ENCODE peak calls at places on chromosome 3, in eight cellular contexts. H is COR-L47; C is uterus; F is T follicular helper cell; S is NCI-H1436; O is activated CD4-positive, alpha-beta T cell treated with anti-CD3 and anti-CD28 coated beads for 24 hours; D is GM23248; E is K562. W is an unnamed sample.

GRCh38 chr3:155388417-155388816 is 94.9 kb upstream of the STRIT1 start:
- DNase-seq in H (no peak), C (no peak), F (no peak), S (no peak), O (no peak), D (no peak), E (no peak), W (no peak)

GRCh38 chr3:141412936-141413354 is 44.6 kb downstream of the ZBTB38 start:
- DNase-seq in H (no peak), C (peak; percentile 94), F (no peak), S (peak; percentile 26), O (no peak), D (peak; percentile 93), E (no peak), W (no peak)

GRCh38 chr3:125025647-125026046 is 30.1 kb downstream of the HEG1 start:
- DNase-seq in H (no peak), C (no peak), F (no peak), S (no peak), O (no peak), D (no peak), E (no peak), W (no peak)

GRCh38 chr3:171333784-171334464 is 126.3 kb downstream of the TNIK start:
- DNase-seq in H (no peak), C (no peak), F (no peak), S (no peak), O (no peak), D (no peak), E (peak; percentile 74), W (no peak)

GRCh38 chr3:158105124-158105709 is 1.0 kb downstream of the SHOX2 start:
- DNase-seq in H (no peak), C (peak; percentile 14), F (no peak), S (no peak), O (no peak), D (peak; percentile 88), E (peak; percentile 53), W (peak; percentile 12)

GRCh38 chr3:27108322-27108721 is 260.9 kb downstream of the NEK10 start:
- DNase-seq in H (no peak), C (no peak), F (no peak), S (no peak), O (no peak), D (no peak), E (no peak), W (no peak)

GRCh38 chr3:116425126-116425525 is 20.2 kb downstream of the LSAMP start:
- DNase-seq in H (peak; percentile 29), C (no peak), F (no peak), S (peak; percentile 20), O (no peak), D (no peak), E (no peak), W (no peak)

GRCh38 chr3:20326537-20326936 is 140.5 kb upstream of the SGO1 start:
- DNase-seq in H (no peak), C (no peak), F (no peak), S (no peak), O (no peak), D (peak; percentile 55), E (no peak), W (no peak)

GRCh38 chr3:27883266-27883665 is 161.1 kb upstream of the EOMES start:
- DNase-seq in H (no peak), C (no peak), F (no peak), S (no peak), O (no peak), D (no peak), E (no peak), W (no peak)

GRCh38 chr3:129606522-129607390 is at the start of gene PLXND1:
- DNase-seq in H (peak; percentile 73), C (peak; percentile 82), F (peak; percentile 25), S (peak; percentile 69), O (no peak), D (peak; percentile 80), E (peak; percentile 73), W (peak; percentile 46)

GRCh38 chr3:63908081-63908736 is 4.0 kb downstream of the SCAANT1 start:
- DNase-seq in H (no peak), C (no peak), F (no peak), S (no peak), O (no peak), D (peak; percentile 31), E (no peak), W (no peak)

GRCh38 chr3:36212291-36212690 is 168.0 kb upstream of the STAC start:
- DNase-seq in H (no peak), C (no peak), F (no peak), S (no peak), O (no peak), D (peak; percentile 74), E (no peak), W (no peak)

GRCh38 chr3:106392905-106393304 is 524.1 kb upstream of the CBLB start:
- DNase-seq in H (no peak), C (no peak), F (no peak), S (no peak), O (no peak), D (peak; percentile 27), E (no peak), W (no peak)

GRCh38 chr3:22156868-22157267 is 405.9 kb upstream of the ZNF385D start:
- DNase-seq in H (no peak), C (no peak), F (no peak), S (no peak), O (no peak), D (no peak), E (no peak), W (no peak)

GRCh38 chr3:37338500-37338899 is 164.1 kb upstream of the LRRFIP2 start:
- DNase-seq in H (no peak), C (no peak), F (no peak), S (no peak), O (no peak), D (peak; percentile 45), E (no peak), W (no peak)

GRCh38 chr3:105195260-105195659 is 171.4 kb upstream of the ALCAM start:
- DNase-seq in H (no peak), C (no peak), F (no peak), S (peak; percentile 76), O (no peak), D (peak; percentile 48), E (no peak), W (no peak)

GRCh38 chr3:195003893-195004289 is 267.1 kb downstream of the XXYLT1 start:
- DNase-seq in H (no peak), C (no peak), F (no peak), S (no peak), O (no peak), D (no peak), E (no peak), W (no peak)

GRCh38 chr3:131526801-131527347 is 24.1 kb upstream of the MRPL3 start:
- DNase-seq in H (no peak), C (no peak), F (no peak), S (peak; percentile 32), O (no peak), D (peak; percentile 76), E (peak; percentile 70), W (peak; percentile 44)

GRCh38 chr3:78919021-78919755 is 848.6 kb downstream of the ROBO1 start:
- DNase-seq in H (no peak), C (no peak), F (no peak), S (no peak), O (no peak), D (peak; percentile 91), E (no peak), W (no peak)

GRCh38 chr3:14324224-14324944 is 78.0 kb upstream of the SLC6A6 start:
- DNase-seq in H (no peak), C (no peak), F (no peak), S (no peak), O (no peak), D (peak; percentile 19), E (no peak), W (no peak)

GRCh38 chr3:151912041-151912440 is 38.6 kb downstream of the SUCNR1 start:
- DNase-seq in H (no peak), C (no peak), F (no peak), S (no peak), O (no peak), D (peak; percentile 68), E (no peak), W (no peak)

GRCh38 chr3:165984589-165984988 is 147.4 kb upstream of the BCHE start:
- DNase-seq in H (no peak), C (no peak), F (no peak), S (no peak), O (no peak), D (no peak), E (no peak), W (no peak)

GRCh38 chr3:129230311-129231019 is 18.9 kb upstream of the COPG1 start:
- DNase-seq in H (no peak), C (no peak), F (no peak), S (no peak), O (no peak), D (peak; percentile 96), E (peak; percentile 71), W (no peak)

GRCh38 chr3:171690291-171690690 is 120.0 kb downstream of the PLD1 start:
- DNase-seq in H (no peak), C (no peak), F (no peak), S (no peak), O (no peak), D (no peak), E (no peak), W (no peak)

GRCh38 chr3:55202320-55202719 is 274.5 kb upstream of the LRTM1 start:
- DNase-seq in H (no peak), C (no peak), F (no peak), S (no peak), O (no peak), D (peak; percentile 94), E (no peak), W (no peak)

GRCh38 chr3:161523916-161524315 is 27.3 kb downstream of the OTOL1 start:
- DNase-seq in H (no peak), C (no peak), F (no peak), S (no peak), O (no peak), D (no peak), E (no peak), W (no peak)

GRCh38 chr3:194003128-194004057 is 132.6 kb upstream of the HES1 start:
- DNase-seq in H (no peak), C (peak; percentile 92), F (no peak), S (peak; percentile 82), O (peak; percentile 5), D (peak; percentile 98), E (peak; percentile 97), W (peak; percentile 54)

GRCh38 chr3:124887996-124888298 is 782 bp upstream of the ITGB5 start:
- DNase-seq in H (no peak), C (no peak), F (no peak), S (no peak), O (no peak), D (no peak), E (no peak), W (no peak)

GRCh38 chr3:185797108-185797881 is 27.5 kb downstream of the IGF2BP2 start:
- DNase-seq in H (no peak), C (no peak), F (no peak), S (no peak), O (no peak), D (no peak), E (no peak), W (no peak)

GRCh38 chr3:72134989-72135451 is 350.1 kb upstream of the PROK2 start:
- DNase-seq in H (no peak), C (no peak), F (no peak), S (no peak), O (no peak), D (no peak), E (no peak), W (no peak)

GRCh38 chr3:10260211-10260701 is 12.0 kb downstream of the TATDN2 start:
- DNase-seq in H (no peak), C (no peak), F (no peak), S (no peak), O (no peak), D (no peak), E (no peak), W (no peak)